ENCODE peak calls at places on chromosomes 11 and 22, in ten cellular contexts. One of them, this sample, is unnamed.

GRCh38 chr11:133163463-133164419 is 368.6 kb downstream of the OPCML start:
- DNase-seq in activated CD4-positive, alpha-beta T cell treated with anti-CD3 and anti-CD28 coated beads, Interleukin-2, amount 50 U/mL, for 1 hour: no peak
- DNase-seq in heart right ventricle: no peak
- DNase-seq in neural progenitor cell: peak; percentile 62
- DNase-seq in A673: peak; percentile 67
- DNase-seq in IMR-90: peak; percentile 20
- DNase-seq in kidney epithelial cell: peak; percentile 12
- DNase-seq in tibial artery: no peak
- DNase-seq in stimulated activated CD4-positive, alpha-beta T cell treated with anti-CD3 and anti-CD28 coated beads, Interleukin-1b, Interleukin-23, amount 100 ng/mL, for 24 hours: no peak
- DNase-seq in KBM-7: peak; percentile 69
- DNase-seq in this sample: no peak

GRCh38 chr22:22168190-22168940 is 76.2 kb upstream of the VPREB1 start:
- DNase-seq in neural progenitor cell: peak; percentile 30
- DNase-seq in A673: peak; percentile 79
- DNase-seq in activated CD4-positive, alpha-beta T cell treated with anti-CD3 and anti-CD28 coated beads, Interleukin-2, amount 50 U/mL, for 1 hour: no peak
- DNase-seq in IMR-90: peak; percentile 61
- DNase-seq in heart right ventricle: no peak
- DNase-seq in kidney epithelial cell: peak; percentile 12
- DNase-seq in tibial artery: no peak
- DNase-seq in KBM-7: peak; percentile 9
- DNase-seq in stimulated activated CD4-positive, alpha-beta T cell treated with anti-CD3 and anti-CD28 coated beads, Interleukin-1b, Interleukin-23, amount 100 ng/mL, for 24 hours: no peak
- DNase-seq in this sample: no peak

GRCh38 chr11:20260307-20260706 is 100.0 kb upstream of the DBX1 start:
- DNase-seq in heart right ventricle: no peak
- DNase-seq in tibial artery: no peak
- DNase-seq in stimulated activated CD4-positive, alpha-beta T cell treated with anti-CD3 and anti-CD28 coated beads, Interleukin-1b, Interleukin-23, amount 100 ng/mL, for 24 hours: no peak
- DNase-seq in neural progenitor cell: no peak
- DNase-seq in IMR-90: no peak
- DNase-seq in A673: no peak
- DNase-seq in kidney epithelial cell: no peak
- DNase-seq in KBM-7: no peak
- DNase-seq in activated CD4-positive, alpha-beta T cell treated with anti-CD3 and anti-CD28 coated beads, Interleukin-2, amount 50 U/mL, for 1 hour: no peak
- DNase-seq in this sample: no peak

GRCh38 chr11:102446606-102447005 is 6.0 kb downstream of the TMEM123 start:
- DNase-seq in stimulated activated CD4-positive, alpha-beta T cell treated with anti-CD3 and anti-CD28 coated beads, Interleukin-1b, Interleukin-23, amount 100 ng/mL, for 24 hours: no peak
- DNase-seq in IMR-90: peak; percentile 79
- DNase-seq in neural progenitor cell: no peak
- DNase-seq in KBM-7: no peak
- DNase-seq in tibial artery: no peak
- DNase-seq in A673: no peak
- DNase-seq in heart right ventricle: no peak
- DNase-seq in kidney epithelial cell: no peak
- DNase-seq in activated CD4-positive, alpha-beta T cell treated with anti-CD3 and anti-CD28 coated beads, Interleukin-2, amount 50 U/mL, for 1 hour: no peak
- DNase-seq in this sample: no peak

GRCh38 chr11:29913352-29913751 is 103.5 kb downstream of the KCNA4 start:
- DNase-seq in IMR-90: no peak
- DNase-seq in heart right ventricle: no peak
- DNase-seq in kidney epithelial cell: no peak
- DNase-seq in KBM-7: no peak
- DNase-seq in A673: no peak
- DNase-seq in neural progenitor cell: no peak
- DNase-seq in activated CD4-positive, alpha-beta T cell treated with anti-CD3 and anti-CD28 coated beads, Interleukin-2, amount 50 U/mL, for 1 hour: no peak
- DNase-seq in tibial artery: no peak
- DNase-seq in stimulated activated CD4-positive, alpha-beta T cell treated with anti-CD3 and anti-CD28 coated beads, Interleukin-1b, Interleukin-23, amount 100 ng/mL, for 24 hours: no peak
- DNase-seq in this sample: no peak

GRCh38 chr11:35031869-35032268 is 107.1 kb upstream of the CD44 start:
- DNase-seq in stimulated activated CD4-positive, alpha-beta T cell treated with anti-CD3 and anti-CD28 coated beads, Interleukin-1b, Interleukin-23, amount 100 ng/mL, for 24 hours: no peak
- DNase-seq in kidney epithelial cell: no peak
- DNase-seq in A673: no peak
- DNase-seq in activated CD4-positive, alpha-beta T cell treated with anti-CD3 and anti-CD28 coated beads, Interleukin-2, amount 50 U/mL, for 1 hour: no peak
- DNase-seq in IMR-90: peak; percentile 70
- DNase-seq in neural progenitor cell: no peak
- DNase-seq in heart right ventricle: no peak
- DNase-seq in KBM-7: no peak
- DNase-seq in tibial artery: no peak
- DNase-seq in this sample: no peak

GRCh38 chr11:10350341-10350740 is 45.5 kb downstream of the ADM start:
- DNase-seq in heart right ventricle: no peak
- DNase-seq in A673: no peak
- DNase-seq in neural progenitor cell: no peak
- DNase-seq in IMR-90: peak; percentile 86
- DNase-seq in activated CD4-positive, alpha-beta T cell treated with anti-CD3 and anti-CD28 coated beads, Interleukin-2, amount 50 U/mL, for 1 hour: no peak
- DNase-seq in KBM-7: no peak
- DNase-seq in tibial artery: no peak
- DNase-seq in stimulated activated CD4-positive, alpha-beta T cell treated with anti-CD3 and anti-CD28 coated beads, Interleukin-1b, Interleukin-23, amount 100 ng/mL, for 24 hours: no peak
- DNase-seq in kidney epithelial cell: peak; percentile 77
- DNase-seq in this sample: no peak

GRCh38 chr11:32137263-32137662 is 46.4 kb downstream of the RCN1 start:
- DNase-seq in activated CD4-positive, alpha-beta T cell treated with anti-CD3 and anti-CD28 coated beads, Interleukin-2, amount 50 U/mL, for 1 hour: no peak
- DNase-seq in neural progenitor cell: no peak
- DNase-seq in kidney epithelial cell: peak; percentile 78
- DNase-seq in KBM-7: no peak
- DNase-seq in heart right ventricle: no peak
- DNase-seq in A673: peak; percentile 82
- DNase-seq in tibial artery: no peak
- DNase-seq in stimulated activated CD4-positive, alpha-beta T cell treated with anti-CD3 and anti-CD28 coated beads, Interleukin-1b, Interleukin-23, amount 100 ng/mL, for 24 hours: no peak
- DNase-seq in IMR-90: peak; percentile 99
- DNase-seq in this sample: no peak

GRCh38 chr11:8102296-8102915 is 21.4 kb downstream of the TUB start:
- DNase-seq in heart right ventricle: no peak
- DNase-seq in activated CD4-positive, alpha-beta T cell treated with anti-CD3 and anti-CD28 coated beads, Interleukin-2, amount 50 U/mL, for 1 hour: no peak
- DNase-seq in A673: no peak
- DNase-seq in KBM-7: no peak
- DNase-seq in IMR-90: no peak
- DNase-seq in tibial artery: no peak
- DNase-seq in neural progenitor cell: no peak
- DNase-seq in kidney epithelial cell: no peak
- DNase-seq in stimulated activated CD4-positive, alpha-beta T cell treated with anti-CD3 and anti-CD28 coated beads, Interleukin-1b, Interleukin-23, amount 100 ng/mL, for 24 hours: no peak
- DNase-seq in this sample: no peak

GRCh38 chr22:29112680-29113079 is 39.8 kb downstream of the KREMEN1 start:
- DNase-seq in KBM-7: no peak
- DNase-seq in kidney epithelial cell: no peak
- DNase-seq in activated CD4-positive, alpha-beta T cell treated with anti-CD3 and anti-CD28 coated beads, Interleukin-2, amount 50 U/mL, for 1 hour: no peak
- DNase-seq in stimulated activated CD4-positive, alpha-beta T cell treated with anti-CD3 and anti-CD28 coated beads, Interleukin-1b, Interleukin-23, amount 100 ng/mL, for 24 hours: no peak
- DNase-seq in neural progenitor cell: no peak
- DNase-seq in tibial artery: no peak
- DNase-seq in A673: no peak
- DNase-seq in IMR-90: peak; percentile 8
- DNase-seq in heart right ventricle: no peak
- DNase-seq in this sample: no peak

GRCh38 chr11:87443707-87444106 is 406.0 kb downstream of the TMEM135 start:
- DNase-seq in stimulated activated CD4-positive, alpha-beta T cell treated with anti-CD3 and anti-CD28 coated beads, Interleukin-1b, Interleukin-23, amount 100 ng/mL, for 24 hours: no peak
- DNase-seq in KBM-7: no peak
- DNase-seq in neural progenitor cell: no peak
- DNase-seq in heart right ventricle: no peak
- DNase-seq in IMR-90: no peak
- DNase-seq in tibial artery: no peak
- DNase-seq in A673: no peak
- DNase-seq in kidney epithelial cell: no peak
- DNase-seq in activated CD4-positive, alpha-beta T cell treated with anti-CD3 and anti-CD28 coated beads, Interleukin-2, amount 50 U/mL, for 1 hour: no peak
- DNase-seq in this sample: no peak

GRCh38 chr11:73585834-73586575 is 11.9 kb downstream of the FAM168A start:
- DNase-seq in neural progenitor cell: no peak
- DNase-seq in IMR-90: peak; percentile 90
- DNase-seq in KBM-7: no peak
- DNase-seq in stimulated activated CD4-positive, alpha-beta T cell treated with anti-CD3 and anti-CD28 coated beads, Interleukin-1b, Interleukin-23, amount 100 ng/mL, for 24 hours: no peak
- DNase-seq in A673: no peak
- DNase-seq in heart right ventricle: no peak
- DNase-seq in kidney epithelial cell: no peak
- DNase-seq in tibial artery: no peak
- DNase-seq in activated CD4-positive, alpha-beta T cell treated with anti-CD3 and anti-CD28 coated beads, Interleukin-2, amount 50 U/mL, for 1 hour: no peak
- DNase-seq in this sample: no peak

GRCh38 chr11:63770763-63771162 is 2.2 kb upstream of the ZFTA start:
- DNase-seq in KBM-7: no peak
- DNase-seq in heart right ventricle: no peak
- DNase-seq in stimulated activated CD4-positive, alpha-beta T cell treated with anti-CD3 and anti-CD28 coated beads, Interleukin-1b, Interleukin-23, amount 100 ng/mL, for 24 hours: no peak
- DNase-seq in kidney epithelial cell: no peak
- DNase-seq in A673: no peak
- DNase-seq in activated CD4-positive, alpha-beta T cell treated with anti-CD3 and anti-CD28 coated beads, Interleukin-2, amount 50 U/mL, for 1 hour: no peak
- DNase-seq in neural progenitor cell: peak; percentile 3
- DNase-seq in IMR-90: no peak
- DNase-seq in tibial artery: no peak
- DNase-seq in this sample: no peak

GRCh38 chr22:46732041-46732379 is 6.0 kb downstream of the CERK start:
- DNase-seq in tibial artery: no peak
- DNase-seq in stimulated activated CD4-positive, alpha-beta T cell treated with anti-CD3 and anti-CD28 coated beads, Interleukin-1b, Interleukin-23, amount 100 ng/mL, for 24 hours: no peak
- DNase-seq in kidney epithelial cell: no peak
- DNase-seq in heart right ventricle: no peak
- DNase-seq in activated CD4-positive, alpha-beta T cell treated with anti-CD3 and anti-CD28 coated beads, Interleukin-2, amount 50 U/mL, for 1 hour: no peak
- DNase-seq in IMR-90: no peak
- DNase-seq in neural progenitor cell: no peak
- DNase-seq in KBM-7: no peak
- DNase-seq in A673: no peak
- DNase-seq in this sample: no peak

GRCh38 chr22:48779661-48780596 is 1047.7 kb downstream of the BRD1 start:
- DNase-seq in kidney epithelial cell: no peak
- DNase-seq in stimulated activated CD4-positive, alpha-beta T cell treated with anti-CD3 and anti-CD28 coated beads, Interleukin-1b, Interleukin-23, amount 100 ng/mL, for 24 hours: no peak
- DNase-seq in activated CD4-positive, alpha-beta T cell treated with anti-CD3 and anti-CD28 coated beads, Interleukin-2, amount 50 U/mL, for 1 hour: no peak
- DNase-seq in tibial artery: peak; percentile 54
- DNase-seq in IMR-90: no peak
- DNase-seq in KBM-7: no peak
- DNase-seq in neural progenitor cell: no peak
- DNase-seq in A673: no peak
- DNase-seq in heart right ventricle: no peak
- DNase-seq in this sample: no peak

GRCh38 chr11:126837581-126837980 is 163.0 kb downstream of the KIRREL3 start:
- DNase-seq in A673: no peak
- DNase-seq in heart right ventricle: no peak
- DNase-seq in stimulated activated CD4-positive, alpha-beta T cell treated with anti-CD3 and anti-CD28 coated beads, Interleukin-1b, Interleukin-23, amount 100 ng/mL, for 24 hours: no peak
- DNase-seq in kidney epithelial cell: no peak
- DNase-seq in neural progenitor cell: no peak
- DNase-seq in IMR-90: no peak
- DNase-seq in activated CD4-positive, alpha-beta T cell treated with anti-CD3 and anti-CD28 coated beads, Interleukin-2, amount 50 U/mL, for 1 hour: no peak
- DNase-seq in KBM-7: no peak
- DNase-seq in tibial artery: no peak
- DNase-seq in this sample: no peak

GRCh38 chr22:46245515-46245914 is 4.6 kb downstream of the CDPF1 start:
- DNase-seq in KBM-7: no peak
- DNase-seq in tibial artery: peak; percentile 62
- DNase-seq in A673: peak; percentile 27
- DNase-seq in stimulated activated CD4-positive, alpha-beta T cell treated with anti-CD3 and anti-CD28 coated beads, Interleukin-1b, Interleukin-23, amount 100 ng/mL, for 24 hours: no peak
- DNase-seq in activated CD4-positive, alpha-beta T cell treated with anti-CD3 and anti-CD28 coated beads, Interleukin-2, amount 50 U/mL, for 1 hour: no peak
- DNase-seq in IMR-90: no peak
- DNase-seq in heart right ventricle: peak; percentile 71
- DNase-seq in kidney epithelial cell: no peak
- DNase-seq in neural progenitor cell: no peak
- DNase-seq in this sample: no peak

GRCh38 chr11:71139516-71140205 is 112.7 kb downstream of the SHANK2 start:
- DNase-seq in IMR-90: peak; percentile 26
- DNase-seq in heart right ventricle: peak; percentile 63
- DNase-seq in KBM-7: no peak
- DNase-seq in kidney epithelial cell: no peak
- DNase-seq in stimulated activated CD4-positive, alpha-beta T cell treated with anti-CD3 and anti-CD28 coated beads, Interleukin-1b, Interleukin-23, amount 100 ng/mL, for 24 hours: no peak
- DNase-seq in activated CD4-positive, alpha-beta T cell treated with anti-CD3 and anti-CD28 coated beads, Interleukin-2, amount 50 U/mL, for 1 hour: no peak
- DNase-seq in tibial artery: peak; percentile 79
- DNase-seq in A673: peak; percentile 21
- DNase-seq in neural progenitor cell: peak; percentile 13
- DNase-seq in this sample: no peak

GRCh38 chr11:58004664-58005063 is 19.0 kb upstream of the OR9Q1 start:
- DNase-seq in activated CD4-positive, alpha-beta T cell treated with anti-CD3 and anti-CD28 coated beads, Interleukin-2, amount 50 U/mL, for 1 hour: no peak
- DNase-seq in kidney epithelial cell: no peak
- DNase-seq in neural progenitor cell: no peak
- DNase-seq in heart right ventricle: no peak
- DNase-seq in stimulated activated CD4-positive, alpha-beta T cell treated with anti-CD3 and anti-CD28 coated beads, Interleukin-1b, Interleukin-23, amount 100 ng/mL, for 24 hours: no peak
- DNase-seq in KBM-7: peak; percentile 74
- DNase-seq in IMR-90: no peak
- DNase-seq in tibial artery: no peak
- DNase-seq in A673: peak; percentile 97
- DNase-seq in this sample: no peak

GRCh38 chr11:21771097-21771496 is 421.8 kb upstream of the ANO5 start:
- DNase-seq in activated CD4-positive, alpha-beta T cell treated with anti-CD3 and anti-CD28 coated beads, Interleukin-2, amount 50 U/mL, for 1 hour: no peak
- DNase-seq in KBM-7: no peak
- DNase-seq in IMR-90: no peak
- DNase-seq in tibial artery: no peak
- DNase-seq in stimulated activated CD4-positive, alpha-beta T cell treated with anti-CD3 and anti-CD28 coated beads, Interleukin-1b, Interleukin-23, amount 100 ng/mL, for 24 hours: no peak
- DNase-seq in heart right ventricle: no peak
- DNase-seq in kidney epithelial cell: no peak
- DNase-seq in neural progenitor cell: no peak
- DNase-seq in A673: peak; percentile 17
- DNase-seq in this sample: no peak